ENCODE peak calls at places on chromosomes 3 and 15, in four cellular contexts. R, N, V and G are unnamed samples.

GRCh38 chr3:100650651-100651611 is 41.5 kb downstream of the ADGRG7 start:
- DNase-seq in N (no peak), R (peak), V (no peak), G (peak)

GRCh38 chr3:25493246-25493645 is 65.2 kb downstream of the RARB start:
- DNase-seq in V (no peak), N (no peak), R (no peak), G (no peak)

GRCh38 chr3:35653347-35653746 is 14.0 kb downstream of the ARPP21 start:
- DNase-seq in R (no peak), N (no peak), V (no peak), G (no peak)

GRCh38 chr15:68352401-68353062 is 75.0 kb downstream of the FEM1B start:
- DNase-seq in V (no peak), N (peak), R (peak), G (peak)

GRCh38 chr3:88219138-88219792 is 69.5 kb downstream of the C3orf38 start:
- DNase-seq in N (no peak), V (peak), R (peak), G (peak)

GRCh38 chr3:152817400-152817799 is 17.5 kb upstream of the P2RY1 start:
- DNase-seq in V (no peak), N (no peak), R (no peak), G (no peak)

GRCh38 chr3:32412887-32413286 is 21.2 kb downstream of the CMTM7 start:
- DNase-seq in R (no peak), V (no peak), N (no peak), G (no peak)

GRCh38 chr3:4323246-4324027 is 20.3 kb downstream of the SETMAR start:
- DNase-seq in N (no peak), V (no peak), R (no peak), G (peak)

GRCh38 chr3:43093006-43093405 is 12.9 kb downstream of the POMGNT2 start:
- DNase-seq in N (no peak), V (no peak), R (no peak), G (no peak)

GRCh38 chr3:127791221-127791913 is 30.9 kb downstream of the MGLL start:
- DNase-seq in V (no peak), R (peak), N (peak), G (peak)
- TF ChIP-seq CTCF in V (no peak), R (peak), N (peak), G (peak)

GRCh38 chr3:37435572-37435971 is 261.2 kb upstream of the LRRFIP2 start:
- DNase-seq in N (no peak), V (no peak), R (no peak), G (no peak)
- H3K4me3 ChIP-seq in N (no peak), V (no peak), R (no peak), G (no peak)

GRCh38 chr3:38742551-38742950 is 73.5 kb downstream of the SCN10A start:
- DNase-seq in V (no peak), R (no peak), N (no peak), G (no peak)

GRCh38 chr3:38739396-38739689 is 76.7 kb downstream of the SCN10A start:
- DNase-seq in V (no peak), N (no peak), R (no peak), G (no peak)

GRCh38 chr3:38739931-38740330 is 76.1 kb downstream of the SCN10A start:
- DNase-seq in R (no peak), N (no peak), V (no peak), G (no peak)

GRCh38 chr3:38738630-38739395 is 77.2 kb downstream of the SCN10A start:
- DNase-seq in V (peak), N (no peak), R (peak), G (peak)
- TF ChIP-seq CTCF in V (peak), N (peak), R (peak), G (peak)

GRCh38 chr15:74133071-74133702 is 2.8 kb downstream of the ISLR2 start:
- DNase-seq in R (no peak), V (no peak), N (no peak), G (no peak)
- H3K4me3 ChIP-seq in R (no peak), V (no peak), N (no peak), G (no peak)